ENCODE peak calls at places on chromosome 12, in ten cellular contexts. T is IMR-90, C is vagina, J is WERI-Rb-1, W is iPS-NIHi11, O is NAMALWA, B is NCI-H446 treated with DMSO at 0.1 percent for 48 hours, U is LoVo, K is choroid plexus epithelial cell, H is T-helper 1 cell. N is an unnamed sample.

GRCh38 chr12:75489613-75490210 is 9.2 kb downstream of the GLIPR1 start:
- DNase-seq in T (peak; percentile 63), C (no peak), J (no peak), W (no peak), O (no peak), B (no peak), U (peak; percentile 41), K (peak; percentile 45), H (no peak), N (peak; percentile 74)

GRCh38 chr12:83389237-83389996 is 702.7 kb downstream of the TMTC2 start:
- DNase-seq in T (no peak), C (no peak), J (peak; percentile 56), W (peak; percentile 38), O (peak; percentile 18), B (no peak), U (no peak), K (no peak), H (no peak), N (no peak)

GRCh38 chr12:49097381-49097780 is 2.8 kb upstream of the DHH start:
- DNase-seq in T (no peak), C (no peak), J (peak; percentile 35), W (no peak), O (no peak), B (no peak), U (no peak), K (no peak), H (no peak), N (no peak)

GRCh38 chr12:53325539-53326061 is 4.2 kb upstream of the AAAS start:
- DNase-seq in T (no peak), C (no peak), J (no peak), W (peak; percentile 77), O (no peak), B (no peak), U (no peak), K (no peak), H (no peak), N (peak; percentile 58)

GRCh38 chr12:6925239-6925542 is 2.6 kb upstream of the ATN1 start:
- DNase-seq in T (no peak), C (no peak), J (no peak), W (no peak), O (no peak), B (peak; percentile 66), U (no peak), K (peak; percentile 44), H (no peak), N (no peak)

GRCh38 chr12:86456241-86456640 is 200.1 kb upstream of the MGAT4C start:
- DNase-seq in T (no peak), C (no peak), J (no peak), W (no peak), O (no peak), B (no peak), U (no peak), K (no peak), H (no peak), N (no peak)

GRCh38 chr12:1355396-1355795 is 239.0 kb downstream of the FBXL14 start:
- DNase-seq in T (peak; percentile 15), C (no peak), J (no peak), W (no peak), O (no peak), B (no peak), U (no peak), K (peak; percentile 89), H (no peak), N (peak; percentile 38)

GRCh38 chr12:6965714-6966113 is 4.8 kb downstream of the PHB2 start:
- DNase-seq in T (no peak), C (no peak), J (no peak), W (no peak), O (no peak), B (no peak), U (no peak), K (peak; percentile 42), H (no peak), N (no peak)

GRCh38 chr12:96719671-96720362 is 187.2 kb upstream of the NEDD1 start:
- DNase-seq in T (peak; percentile 40), C (no peak), J (no peak), W (no peak), O (peak; percentile 53), B (no peak), U (peak; percentile 37), K (peak; percentile 66), H (no peak), N (no peak)

N was measured in foreskin fibroblast.